ENCODE peak calls at places on chromosomes 4 and X, in eight cellular contexts. One of them, this sample, is unnamed.

GRCh38 chr4:25085621-25086020 is 54.9 kb upstream of the LGI2 start:
- DNase-seq in psoas muscle: peak
- DNase-seq in suprapubic skin: no peak
- DNase-seq in Peyer's patch: no peak
- DNase-seq in cardiac muscle cell: no peak
- DNase-seq in upper lobe of right lung: no peak
- DNase-seq in neural progenitor cell: no peak
- DNase-seq in brain microvascular endothelial cell: no peak
- DNase-seq in this sample: no peak

GRCh38 chrX:73965833-73966232 is 338.1 kb upstream of the ZCCHC13 start:
- DNase-seq in suprapubic skin: no peak
- DNase-seq in Peyer's patch: no peak
- DNase-seq in psoas muscle: no peak
- DNase-seq in cardiac muscle cell: no peak
- DNase-seq in upper lobe of right lung: no peak
- DNase-seq in neural progenitor cell: peak
- DNase-seq in brain microvascular endothelial cell: no peak
- DNase-seq in this sample: no peak

GRCh38 chr4:184142121-184143000 is 75.3 kb downstream of the ENPP6 start:
- DNase-seq in Peyer's patch: no peak
- DNase-seq in suprapubic skin: no peak
- DNase-seq in neural progenitor cell: no peak
- DNase-seq in psoas muscle: no peak
- DNase-seq in upper lobe of right lung: no peak
- DNase-seq in brain microvascular endothelial cell: no peak
- DNase-seq in cardiac muscle cell: no peak
- DNase-seq in this sample: no peak

GRCh38 chrX:119477812-119478232 is 9.6 kb downstream of the SLC25A5 start:
- DNase-seq in suprapubic skin: no peak
- DNase-seq in Peyer's patch: peak
- DNase-seq in psoas muscle: no peak
- DNase-seq in upper lobe of right lung: no peak
- DNase-seq in brain microvascular endothelial cell: peak
- DNase-seq in neural progenitor cell: no peak
- DNase-seq in cardiac muscle cell: no peak
- DNase-seq in this sample: no peak

GRCh38 chr4:26407466-26407865 is 82.8 kb downstream of the CCKAR start:
- DNase-seq in Peyer's patch: no peak
- DNase-seq in neural progenitor cell: no peak
- DNase-seq in psoas muscle: no peak
- DNase-seq in suprapubic skin: no peak
- DNase-seq in cardiac muscle cell: no peak
- DNase-seq in brain microvascular endothelial cell: no peak
- DNase-seq in upper lobe of right lung: no peak
- DNase-seq in this sample: no peak

GRCh38 chrX:40152706-40153334 is 55.1 kb upstream of the BCOR start:
- DNase-seq in upper lobe of right lung: peak
- DNase-seq in Peyer's patch: peak
- DNase-seq in suprapubic skin: no peak
- DNase-seq in brain microvascular endothelial cell: no peak
- DNase-seq in neural progenitor cell: peak
- DNase-seq in psoas muscle: peak
- DNase-seq in cardiac muscle cell: no peak
- DNase-seq in this sample: peak

GRCh38 chrX:134526399-134526798 is 66.4 kb downstream of the HPRT1 start:
- DNase-seq in cardiac muscle cell: no peak
- DNase-seq in upper lobe of right lung: no peak
- DNase-seq in psoas muscle: no peak
- DNase-seq in neural progenitor cell: no peak
- DNase-seq in brain microvascular endothelial cell: no peak
- DNase-seq in suprapubic skin: no peak
- DNase-seq in Peyer's patch: no peak
- DNase-seq in this sample: no peak

GRCh38 chr4:72971572-72971971 is 97.9 kb downstream of the COX18 start:
- DNase-seq in cardiac muscle cell: no peak
- DNase-seq in Peyer's patch: no peak
- DNase-seq in upper lobe of right lung: no peak
- DNase-seq in psoas muscle: no peak
- DNase-seq in suprapubic skin: no peak
- DNase-seq in brain microvascular endothelial cell: peak
- DNase-seq in neural progenitor cell: no peak
- DNase-seq in this sample: no peak

GRCh38 chr4:38873290-38873949 is 5.8 kb downstream of the FAM114A1 start:
- DNase-seq in psoas muscle: no peak
- DNase-seq in cardiac muscle cell: no peak
- DNase-seq in brain microvascular endothelial cell: no peak
- DNase-seq in suprapubic skin: no peak
- DNase-seq in upper lobe of right lung: no peak
- DNase-seq in neural progenitor cell: no peak
- DNase-seq in Peyer's patch: no peak
- DNase-seq in this sample: no peak

GRCh38 chrX:67636532-67636931 is 92.7 kb downstream of the AR start:
- DNase-seq in cardiac muscle cell: no peak
- DNase-seq in psoas muscle: no peak
- DNase-seq in upper lobe of right lung: no peak
- DNase-seq in neural progenitor cell: no peak
- DNase-seq in brain microvascular endothelial cell: peak
- DNase-seq in suprapubic skin: no peak
- DNase-seq in Peyer's patch: no peak
- DNase-seq in this sample: no peak

GRCh38 chrX:137033774-137034507 is at the start of gene GPR101:
- DNase-seq in neural progenitor cell: peak
- DNase-seq in suprapubic skin: no peak
- DNase-seq in Peyer's patch: no peak
- DNase-seq in psoas muscle: no peak
- DNase-seq in upper lobe of right lung: no peak
- DNase-seq in brain microvascular endothelial cell: no peak
- DNase-seq in cardiac muscle cell: peak
- DNase-seq in this sample: no peak

GRCh38 chr4:173169428-173170209 is 1.0 kb downstream of the GALNT7 start:
- DNase-seq in suprapubic skin: peak
- DNase-seq in neural progenitor cell: peak
- DNase-seq in upper lobe of right lung: peak
- DNase-seq in cardiac muscle cell: peak
- DNase-seq in psoas muscle: peak
- DNase-seq in Peyer's patch: peak
- DNase-seq in brain microvascular endothelial cell: no peak
- DNase-seq in this sample: peak
- H3K4me3 ChIP-seq in suprapubic skin: peak
- H3K4me3 ChIP-seq in neural progenitor cell: peak
- H3K4me3 ChIP-seq in upper lobe of right lung: peak
- H3K4me3 ChIP-seq in cardiac muscle cell: peak
- H3K4me3 ChIP-seq in psoas muscle: peak
- H3K4me3 ChIP-seq in Peyer's patch: peak
- H3K4me3 ChIP-seq in brain microvascular endothelial cell: peak
- H3K4me3 ChIP-seq in this sample: peak

GRCh38 chr4:108172231-108172779 is 3.6 kb upstream of the LEF1 start:
- DNase-seq in upper lobe of right lung: peak
- DNase-seq in brain microvascular endothelial cell: no peak
- DNase-seq in neural progenitor cell: peak
- DNase-seq in suprapubic skin: no peak
- DNase-seq in psoas muscle: no peak
- DNase-seq in cardiac muscle cell: peak
- DNase-seq in Peyer's patch: no peak
- DNase-seq in this sample: no peak
- H3K27ac ChIP-seq in upper lobe of right lung: peak
- H3K27ac ChIP-seq in brain microvascular endothelial cell: no peak
- H3K27ac ChIP-seq in neural progenitor cell: no peak
- H3K27ac ChIP-seq in suprapubic skin: peak
- H3K27ac ChIP-seq in psoas muscle: no peak
- H3K27ac ChIP-seq in cardiac muscle cell: peak
- H3K27ac ChIP-seq in Peyer's patch: peak
- H3K27ac ChIP-seq in this sample: peak

DNA sequence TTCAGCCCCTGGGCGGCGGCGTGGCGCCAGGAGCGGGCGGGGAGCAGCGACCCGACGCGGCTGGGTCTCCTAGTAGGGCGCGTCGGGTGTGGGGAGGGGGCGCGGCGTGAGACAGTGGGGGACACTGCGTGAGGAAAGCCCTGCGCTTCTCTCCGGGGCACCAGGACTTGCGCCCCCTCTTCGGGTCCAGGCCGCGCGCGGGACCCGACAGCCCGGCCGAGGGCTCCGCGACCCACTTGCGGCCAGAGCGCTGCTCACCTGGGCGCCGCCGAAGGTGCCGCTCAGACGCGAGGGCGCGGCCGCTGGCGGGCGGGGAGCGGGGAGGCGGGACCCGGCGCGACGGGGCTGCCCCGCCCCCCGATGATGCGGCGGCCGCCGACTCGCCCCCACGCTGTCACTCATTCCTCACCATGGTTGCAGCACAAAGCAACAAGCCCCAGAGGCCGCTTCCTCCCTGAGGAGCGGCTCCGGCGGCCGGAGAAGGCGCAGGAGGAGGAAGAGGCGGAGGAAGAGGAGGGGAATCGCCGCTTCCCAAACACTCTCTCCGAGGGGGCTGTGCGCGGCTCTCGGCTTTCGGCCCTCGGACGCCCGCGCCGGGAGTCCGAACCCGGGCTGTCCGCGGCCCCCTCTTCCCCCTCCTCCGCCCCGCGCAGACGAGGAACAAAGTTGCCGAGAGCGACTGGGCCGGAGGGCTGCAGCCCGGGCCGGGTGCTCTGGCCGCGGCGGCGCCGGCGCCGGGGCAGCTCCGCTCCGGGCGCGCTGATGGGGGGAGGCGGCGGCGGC is at the start of gene RAPGEF2:
- DNase-seq in psoas muscle: peak
- DNase-seq in suprapubic skin: peak
- DNase-seq in cardiac muscle cell: peak
- DNase-seq in neural progenitor cell: peak
- DNase-seq in Peyer's patch: peak
- DNase-seq in brain microvascular endothelial cell: peak
- DNase-seq in upper lobe of right lung: peak
- DNase-seq in this sample: peak
- TF ChIP-seq CTCF in psoas muscle: no peak
- TF ChIP-seq CTCF in suprapubic skin: no peak
- TF ChIP-seq CTCF in cardiac muscle cell: no peak
- TF ChIP-seq CTCF in neural progenitor cell: no peak
- TF ChIP-seq CTCF in Peyer's patch: no peak
- TF ChIP-seq CTCF in brain microvascular endothelial cell: no peak
- TF ChIP-seq CTCF in upper lobe of right lung: peak
- TF ChIP-seq CTCF in this sample: no peak

GRCh38 chrX:153507484-153508178 is 9.8 kb upstream of the ATP2B3 start:
- DNase-seq in cardiac muscle cell: peak
- DNase-seq in neural progenitor cell: peak
- DNase-seq in psoas muscle: peak
- DNase-seq in Peyer's patch: peak
- DNase-seq in brain microvascular endothelial cell: peak
- DNase-seq in upper lobe of right lung: peak
- DNase-seq in suprapubic skin: peak
- DNase-seq in this sample: peak
- H3K4me3 ChIP-seq in cardiac muscle cell: no peak
- H3K4me3 ChIP-seq in neural progenitor cell: no peak
- H3K4me3 ChIP-seq in psoas muscle: no peak
- H3K4me3 ChIP-seq in Peyer's patch: no peak
- H3K4me3 ChIP-seq in brain microvascular endothelial cell: no peak
- H3K4me3 ChIP-seq in upper lobe of right lung: no peak
- H3K4me3 ChIP-seq in suprapubic skin: no peak
- H3K4me3 ChIP-seq in this sample: no peak

DNA sequence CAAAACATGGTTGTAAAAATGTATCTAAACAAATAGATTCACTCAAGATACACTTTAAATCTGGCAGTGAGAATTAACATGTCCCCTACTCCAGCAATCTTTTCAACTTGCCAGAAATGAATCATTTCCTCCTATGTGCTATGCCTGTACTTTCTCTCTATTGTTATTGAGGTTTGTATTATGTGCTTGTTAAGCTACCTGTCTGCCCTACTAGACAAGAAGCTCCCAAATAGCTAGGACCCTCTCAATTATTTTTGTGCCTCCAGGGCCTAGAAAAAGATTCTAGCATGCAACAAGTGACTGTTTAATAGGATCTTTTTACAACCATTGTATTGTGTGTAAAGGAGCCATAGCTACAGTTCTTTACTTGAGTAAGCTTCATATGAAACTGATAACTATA is 3.5 kb upstream of the SAP30 start:
- DNase-seq in neural progenitor cell: no peak
- DNase-seq in cardiac muscle cell: no peak
- DNase-seq in psoas muscle: no peak
- DNase-seq in upper lobe of right lung: no peak
- DNase-seq in Peyer's patch: no peak
- DNase-seq in brain microvascular endothelial cell: no peak
- DNase-seq in suprapubic skin: no peak
- DNase-seq in this sample: no peak
- H3K27ac ChIP-seq in neural progenitor cell: no peak
- H3K27ac ChIP-seq in cardiac muscle cell: no peak
- H3K27ac ChIP-seq in psoas muscle: no peak
- H3K27ac ChIP-seq in upper lobe of right lung: no peak
- H3K27ac ChIP-seq in Peyer's patch: no peak
- H3K27ac ChIP-seq in brain microvascular endothelial cell: no peak
- H3K27ac ChIP-seq in suprapubic skin: no peak
- H3K27ac ChIP-seq in this sample: no peak

GRCh38 chr4:155208258-155209054 is at the start of gene NPY2R:
- DNase-seq in psoas muscle: no peak
- DNase-seq in Peyer's patch: no peak
- DNase-seq in brain microvascular endothelial cell: no peak
- DNase-seq in cardiac muscle cell: peak
- DNase-seq in neural progenitor cell: peak
- DNase-seq in upper lobe of right lung: peak
- DNase-seq in suprapubic skin: no peak
- DNase-seq in this sample: peak

GRCh38 chr4:155207534-155208257 is 740 bp upstream of the NPY2R start:
- DNase-seq in psoas muscle: no peak
- DNase-seq in brain microvascular endothelial cell: no peak
- DNase-seq in upper lobe of right lung: no peak
- DNase-seq in Peyer's patch: no peak
- DNase-seq in cardiac muscle cell: peak
- DNase-seq in neural progenitor cell: peak
- DNase-seq in suprapubic skin: no peak
- DNase-seq in this sample: no peak
- TF ChIP-seq CTCF in psoas muscle: no peak
- TF ChIP-seq CTCF in brain microvascular endothelial cell: peak
- TF ChIP-seq CTCF in upper lobe of right lung: no peak
- TF ChIP-seq CTCF in Peyer's patch: no peak
- TF ChIP-seq CTCF in cardiac muscle cell: peak
- TF ChIP-seq CTCF in neural progenitor cell: peak
- TF ChIP-seq CTCF in suprapubic skin: no peak
- TF ChIP-seq CTCF in this sample: no peak

DNA sequence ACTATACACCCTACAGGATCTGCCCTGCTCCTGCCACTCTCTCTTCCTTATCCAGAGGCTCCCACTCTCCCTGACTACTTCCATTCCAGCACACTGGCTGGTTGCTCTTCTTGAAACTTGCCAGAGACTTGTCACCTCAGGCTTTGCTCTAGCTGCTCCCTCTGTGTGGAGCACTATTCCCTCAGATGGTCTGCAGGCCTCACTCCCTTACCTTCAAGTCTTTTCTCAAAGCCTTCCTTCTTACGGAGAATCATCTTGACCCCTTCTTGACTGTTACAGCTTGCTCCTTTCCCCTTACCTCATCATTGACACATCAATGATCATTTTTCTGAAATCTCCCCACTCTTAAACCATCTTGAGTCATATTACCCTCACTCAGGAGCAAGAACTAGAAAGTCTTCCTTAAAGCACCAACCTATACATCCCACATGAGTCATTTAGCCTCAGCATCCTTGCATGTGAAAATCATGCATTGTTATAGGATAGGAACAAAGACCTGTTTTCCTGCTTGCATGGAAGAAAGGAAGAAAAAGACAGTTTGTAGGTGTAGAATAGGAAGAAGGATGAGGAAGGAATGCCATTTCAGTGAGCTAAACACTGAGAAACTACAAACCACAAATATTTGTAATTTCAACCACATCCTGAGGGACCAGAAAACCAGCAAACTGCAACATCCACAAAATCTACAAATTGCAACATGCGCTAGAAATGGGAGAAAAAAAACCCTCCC is 55.7 kb downstream of the ANTXR2 start:
- DNase-seq in suprapubic skin: no peak
- DNase-seq in psoas muscle: no peak
- DNase-seq in neural progenitor cell: no peak
- DNase-seq in brain microvascular endothelial cell: peak
- DNase-seq in upper lobe of right lung: no peak
- DNase-seq in cardiac muscle cell: peak
- DNase-seq in Peyer's patch: no peak
- DNase-seq in this sample: no peak
- H3K4me3 ChIP-seq in suprapubic skin: no peak
- H3K4me3 ChIP-seq in psoas muscle: no peak
- H3K4me3 ChIP-seq in neural progenitor cell: no peak
- H3K4me3 ChIP-seq in brain microvascular endothelial cell: no peak
- H3K4me3 ChIP-seq in upper lobe of right lung: no peak
- H3K4me3 ChIP-seq in cardiac muscle cell: no peak
- H3K4me3 ChIP-seq in Peyer's patch: no peak
- H3K4me3 ChIP-seq in this sample: no peak

This sample was measured in lower lobe of right lung.